ENCODE peak calls at places on chromosomes 13 and 19, in four cellular contexts. P is stomach, E is neural progenitor cell, S is left ventricle myocardium inferior. O is an unnamed sample.

GRCh38 chr13:76696370-76696769 is 189.8 kb downstream of the KCTD12 start:
- DNase-seq in P (no peak), E (no peak), S (no peak), O (peak; percentile 22)

GRCh38 chr19:10718205-10719196 is 622 bp downstream of the DNM2 start:
- DNase-seq in P (peak; percentile 51), E (peak; percentile 71), S (peak; percentile 56), O (no peak)

GRCh38 chr13:89806594-89806993 is 1540.9 kb upstream of the MIR17HG start:
- DNase-seq in P (no peak), E (no peak), S (no peak), O (no peak)

GRCh38 chr13:74036373-74036772 is 97.8 kb downstream of the KLF12 start:
- DNase-seq in P (no peak), E (no peak), S (no peak), O (no peak)

GRCh38 chr19:50580970-50581636 is 12.9 kb upstream of the LRRC4B start:
- DNase-seq in P (no peak), E (no peak), S (no peak), O (no peak)

GRCh38 chr13:98188544-98189166 is 11.6 kb upstream of the RNF113B start:
- DNase-seq in P (no peak), E (no peak), S (no peak), O (no peak)

GRCh38 chr19:584240-585001 is 5.3 kb upstream of the HCN2 start:
- DNase-seq in P (peak; percentile 56), E (peak; percentile 82), S (peak; percentile 56), O (no peak)

GRCh38 chr19:1406496-1406817 is 929 bp upstream of the DAZAP1 start:
- DNase-seq in P (no peak), E (no peak), S (no peak), O (no peak)

GRCh38 chr13:53382008-53382407 is 353.4 kb downstream of the OLFM4 start:
- DNase-seq in P (no peak), E (peak; percentile 39), S (no peak), O (no peak)

GRCh38 chr19:15562861-15563260 is 52.2 kb upstream of the CYP4F8 start:
- DNase-seq in P (no peak), E (no peak), S (no peak), O (no peak)

GRCh38 chr13:28983661-28984060 is 163.5 kb downstream of the MTUS2 start:
- DNase-seq in P (peak; percentile 27), E (no peak), S (no peak), O (no peak)

GRCh38 chr13:64278493-64278892 is 2862.8 kb upstream of the PCDH20 start:
- DNase-seq in P (no peak), E (no peak), S (no peak), O (peak; percentile 59)

GRCh38 chr19:1261863-1262686 is 7.1 kb upstream of the CIRBP start:
- DNase-seq in P (peak; percentile 96), E (peak; percentile 23), S (peak; percentile 64), O (no peak)

GRCh38 chr19:8209111-8209964 is at the start of gene CERS4:
- DNase-seq in P (peak; percentile 81), E (peak; percentile 97), S (peak; percentile 78), O (peak; percentile 6)

GRCh38 chr19:38152461-38153379 is 71.3 kb downstream of the DPF1 start:
- DNase-seq in P (no peak), E (no peak), S (peak; percentile 41), O (peak; percentile 30)

GRCh38 chr19:23986623-23987022 is 71.9 kb downstream of the ZNF726 start:
- DNase-seq in P (no peak), E (no peak), S (no peak), O (no peak)

GRCh38 chr13:73625562-73626339 is 508.5 kb downstream of the KLF12 start:
- DNase-seq in P (no peak), E (no peak), S (no peak), O (no peak)

GRCh38 chr19:49988433-49988832 is 27.5 kb upstream of the SIGLEC11 start:
- DNase-seq in P (no peak), E (no peak), S (no peak), O (peak; percentile 55)

GRCh38 chr19:49558591-49558990 is 21.8 kb downstream of the NOSIP start:
- DNase-seq in P (no peak), E (no peak), S (no peak), O (no peak)

GRCh38 chr13:80527400-80527799 is 186.5 kb upstream of the SPRY2 start:
- DNase-seq in P (no peak), E (no peak), S (no peak), O (no peak)

GRCh38 chr19:45558399-45558878 is 26.2 kb downstream of the OPA3 start:
- DNase-seq in P (peak; percentile 56), E (peak; percentile 72), S (no peak), O (peak; percentile 20)

GRCh38 chr13:77980592-77980991 is 62.0 kb upstream of the EDNRB start:
- DNase-seq in P (no peak), E (peak; percentile 4), S (no peak), O (peak; percentile 70)

GRCh38 chr13:101698400-101698799 is 245.9 kb downstream of the ITGBL1 start:
- DNase-seq in P (no peak), E (no peak), S (no peak), O (no peak)

GRCh38 chr19:3366761-3367571 is 583 bp downstream of the NFIC start:
- DNase-seq in P (no peak), E (peak; percentile 65), S (peak; percentile 56), O (no peak)

GRCh38 chr13:56906909-56907308 is 233.8 kb upstream of the PRR20A start:
- DNase-seq in P (no peak), E (no peak), S (no peak), O (no peak)

GRCh38 chr13:59742467-59742866 is 421.3 kb downstream of the DIAPH3 start:
- DNase-seq in P (no peak), E (no peak), S (no peak), O (no peak)

GRCh38 chr13:110536006-110536693 is 25.4 kb downstream of the RAB20 start:
- DNase-seq in P (no peak), E (no peak), S (no peak), O (no peak)

GRCh38 chr13:110537116-110537515 is 24.4 kb downstream of the RAB20 start:
- DNase-seq in P (no peak), E (no peak), S (no peak), O (no peak)

GRCh38 chr13:110540871-110541525 is 20.5 kb downstream of the RAB20 start:
- DNase-seq in P (no peak), E (peak; percentile 55), S (no peak), O (no peak)

GRCh38 chr13:110539894-110540293 is 21.6 kb downstream of the RAB20 start:
- DNase-seq in P (no peak), E (no peak), S (no peak), O (no peak)

DNA sequence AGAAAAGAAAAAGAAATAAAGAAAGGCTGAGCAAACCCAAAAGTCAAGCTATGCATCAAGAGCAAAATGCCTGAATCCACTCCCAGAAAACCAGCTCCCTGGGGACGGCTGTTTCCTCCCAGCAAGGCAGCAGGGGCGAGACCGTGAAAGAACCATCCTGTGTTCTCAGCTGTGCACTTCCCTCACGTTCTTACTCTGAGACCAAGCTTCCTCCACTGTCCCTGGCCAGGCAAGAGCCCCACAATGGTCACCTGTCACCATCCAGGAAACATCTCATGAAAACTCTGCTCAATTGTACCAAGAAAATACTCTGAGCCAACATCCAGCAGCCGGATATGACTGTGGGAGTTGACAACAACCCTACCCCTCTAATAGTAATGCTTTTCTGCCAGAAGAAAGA is 22.9 kb downstream of the RAB20 start:
- DNase-seq in P (no peak), E (no peak), S (peak; percentile 72), O (no peak)
- H3K27ac ChIP-seq in P (peak overlapping the region; percentile 64), E (no peak overlapping the region), S (peak overlapping the region; percentile 42), O (no peak overlapping the region)

DNA sequence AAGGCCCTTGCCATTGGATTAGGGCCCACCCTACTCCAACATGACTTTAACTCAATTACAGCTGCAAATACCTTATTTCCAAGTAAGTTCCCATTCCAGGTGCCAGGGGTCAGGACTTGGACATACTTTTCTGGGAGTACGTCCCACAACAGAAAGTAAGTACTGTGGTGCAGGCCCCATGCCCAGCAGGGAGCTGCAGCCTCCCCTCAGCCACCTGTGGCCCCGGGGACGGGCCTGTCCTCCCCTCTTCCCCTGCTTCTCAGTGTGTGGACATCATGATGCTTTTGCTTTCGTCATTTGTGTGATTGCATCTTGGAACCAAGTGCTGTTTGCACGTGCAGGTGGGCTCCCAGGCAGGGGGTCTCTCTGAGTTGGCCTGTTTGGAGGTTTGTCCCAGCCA is 31.9 kb downstream of the CRTC1 start:
- DNase-seq in P (no peak), E (no peak), S (no peak), O (no peak)
- TF ChIP-seq CTCF in P (no peak), E (no peak), S (no peak), O (no peak)

GRCh38 chr19:47274891-47275865 is 493 bp downstream of the INAFM1 start:
- DNase-seq in P (no peak), E (peak; percentile 72), S (peak; percentile 22), O (no peak)
- H3K4me3 ChIP-seq in P (peak overlapping the region; percentile 55), E (peak overlapping the region; percentile 66), S (peak overlapping the region; percentile 82), O (peak overlapping the region; percentile 54)

GRCh38 chr19:46981296-46981695 is 38.3 kb upstream of the NPAS1 start:
- DNase-seq in P (no peak), E (no peak), S (no peak), O (no peak)
- H3K27ac ChIP-seq in P (no peak overlapping the region), E (peak overlapping the region; percentile 3), S (peak overlapping the region; percentile 55), O (peak overlapping the region; percentile 66)

GRCh38 chr13:26295812-26296211 is 41.9 kb downstream of the CDK8 start:
- DNase-seq in P (no peak), E (no peak), S (no peak), O (no peak)
- TF ChIP-seq CTCF in P (no peak), E (no peak), S (no peak), O (no peak)

DNA sequence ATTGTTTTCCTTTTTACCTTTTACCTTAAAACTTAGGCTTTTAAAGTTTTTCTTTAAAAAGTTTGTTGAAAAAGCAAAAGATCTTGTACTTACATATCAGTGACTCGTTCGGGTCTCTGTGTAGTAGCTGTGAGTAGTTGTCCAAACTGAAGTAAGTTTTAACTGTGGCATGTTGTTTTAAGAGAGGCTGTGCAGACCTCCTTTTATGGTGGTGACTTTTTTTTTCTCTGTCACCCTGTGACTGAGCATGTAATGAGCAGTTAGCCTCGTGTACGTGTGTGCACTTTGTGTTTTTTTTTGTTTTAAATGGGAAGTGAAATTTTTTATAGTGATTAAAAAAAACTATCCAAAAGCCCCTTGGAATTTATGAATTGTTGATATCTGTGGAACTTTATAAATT is at the start of gene GPR183:
- DNase-seq in P (no peak), E (no peak), S (no peak), O (peak; percentile 53)
- H3K4me3 ChIP-seq in P (peak within 1 kb of the TSS; percentile 27), E (no peak within 1 kb of the TSS), S (peak within 1 kb of the TSS; percentile 16), O (no peak within 1 kb of the TSS)